ENCODE peak calls at places on chromosome 2, in seven cellular contexts. T, H, O, G, Y, U and J are unnamed samples.

GRCh38 chr2:207129821-207130220 is 35.9 kb downstream of the KLF7 start:
- DNase-seq in H (no peak), G (no peak), Y (no peak), T (no peak), U (no peak), O (no peak), J (peak)

GRCh38 chr2:149329470-149330126 is 789 bp upstream of the LYPD6 start:
- DNase-seq in Y (peak), O (peak), G (peak), U (no peak), H (no peak), T (peak), J (peak)

GRCh38 chr2:219836647-219837177 is 209.3 kb downstream of the SLC4A3 start:
- DNase-seq in O (no peak), H (no peak), G (no peak), U (no peak), Y (no peak), T (peak), J (no peak)

GRCh38 chr2:5520352-5520996 is 171.7 kb upstream of the SOX11 start:
- DNase-seq in O (no peak), U (no peak), T (no peak), H (no peak), Y (no peak), G (peak), J (no peak)

GRCh38 chr2:238418999-238419546 is 7.7 kb upstream of the ASB1 start:
- DNase-seq in Y (no peak), U (no peak), O (no peak), T (no peak), G (no peak), H (no peak), J (no peak)

GRCh38 chr2:241560181-241560882 is 1.8 kb downstream of the BOK start:
- DNase-seq in U (no peak), T (no peak), O (no peak), G (no peak), Y (no peak), H (no peak), J (no peak)

GRCh38 chr2:23480991-23481797 is 96.2 kb downstream of the KLHL29 start:
- DNase-seq in H (no peak), Y (no peak), T (no peak), G (peak), O (peak), U (no peak), J (peak)

GRCh38 chr2:172588931-172589330 is 33.0 kb downstream of the PDK1 start:
- DNase-seq in H (no peak), G (peak), Y (no peak), O (no peak), U (no peak), T (no peak), J (peak)

GRCh38 chr2:38376346-38376682 is 759 bp downstream of the ATL2 start:
- DNase-seq in H (peak), G (peak), Y (peak), T (peak), U (peak), O (peak), J (peak)

GRCh38 chr2:237922641-237923361 is 44.0 kb upstream of the UBE2F start:
- DNase-seq in U (no peak), Y (peak), O (no peak), H (no peak), G (peak), T (no peak), J (no peak)

GRCh38 chr2:176428943-176429469 is 159.8 kb downstream of the MTX2 start:
- DNase-seq in Y (no peak), T (no peak), O (no peak), U (no peak), H (no peak), G (no peak), J (no peak)

GRCh38 chr2:6864938-6865345 is 765 bp downstream of the CMPK2 start:
- DNase-seq in T (no peak), G (no peak), O (no peak), H (no peak), Y (no peak), U (no peak), J (peak)

GRCh38 chr2:25966531-25967265 is 15.6 kb downstream of the KIF3C start:
- DNase-seq in O (no peak), H (no peak), T (no peak), G (no peak), Y (no peak), U (no peak), J (no peak)

GRCh38 chr2:218658671-218659257 is 659 bp downstream of the ZNF142 start:
- DNase-seq in U (no peak), T (no peak), O (peak), Y (no peak), H (peak), G (peak), J (peak)

GRCh38 chr2:64989126-64989981 is at the start of gene SLC1A4:
- DNase-seq in O (peak), U (peak), T (peak), Y (peak), H (peak), G (peak), J (peak)